ENCODE peak calls at places on chromosomes 13 and 19, in eight cellular contexts. One of them, this sample, is unnamed.

GRCh38 chr13:79508224-79508961 is 27.4 kb downstream of the NDFIP2 start:
- DNase-seq in psoas muscle: no peak
- DNase-seq in CD4-positive, alpha-beta memory T cell: no peak
- DNase-seq in osteoblast: no peak
- DNase-seq in heart left ventricle: no peak
- DNase-seq in CD8-positive, alpha-beta T cell: no peak
- DNase-seq in skeletal muscle cell: no peak
- DNase-seq in IMR-90: no peak
- DNase-seq in this sample: no peak

GRCh38 chr19:46634045-46634655 is 1.9 kb downstream of the GNG8 start:
- DNase-seq in heart left ventricle: peak
- DNase-seq in IMR-90: peak
- DNase-seq in CD8-positive, alpha-beta T cell: peak
- DNase-seq in skeletal muscle cell: peak
- DNase-seq in osteoblast: peak
- DNase-seq in psoas muscle: peak
- DNase-seq in CD4-positive, alpha-beta memory T cell: peak
- DNase-seq in this sample: peak

GRCh38 chr19:5586300-5587070 is 18.7 kb upstream of the TINCR start:
- DNase-seq in CD8-positive, alpha-beta T cell: no peak
- DNase-seq in osteoblast: peak
- DNase-seq in heart left ventricle: no peak
- DNase-seq in psoas muscle: no peak
- DNase-seq in IMR-90: no peak
- DNase-seq in CD4-positive, alpha-beta memory T cell: no peak
- DNase-seq in skeletal muscle cell: no peak
- DNase-seq in this sample: no peak

GRCh38 chr13:42762251-42762650 is 19.1 kb upstream of the FAM216B start:
- DNase-seq in IMR-90: peak
- DNase-seq in CD8-positive, alpha-beta T cell: no peak
- DNase-seq in heart left ventricle: no peak
- DNase-seq in CD4-positive, alpha-beta memory T cell: no peak
- DNase-seq in psoas muscle: no peak
- DNase-seq in skeletal muscle cell: peak
- DNase-seq in osteoblast: no peak
- DNase-seq in this sample: no peak

GRCh38 chr19:18894254-18895037 is 1.5 kb downstream of the CERS1 start:
- DNase-seq in osteoblast: peak
- DNase-seq in CD4-positive, alpha-beta memory T cell: no peak
- DNase-seq in IMR-90: peak
- DNase-seq in psoas muscle: no peak
- DNase-seq in heart left ventricle: no peak
- DNase-seq in CD8-positive, alpha-beta T cell: no peak
- DNase-seq in skeletal muscle cell: peak
- DNase-seq in this sample: no peak

GRCh38 chr13:111281751-111282311 is 38.6 kb upstream of the TEX29 start:
- DNase-seq in skeletal muscle cell: no peak
- DNase-seq in psoas muscle: no peak
- DNase-seq in CD4-positive, alpha-beta memory T cell: no peak
- DNase-seq in osteoblast: peak
- DNase-seq in CD8-positive, alpha-beta T cell: no peak
- DNase-seq in heart left ventricle: no peak
- DNase-seq in IMR-90: peak
- DNase-seq in this sample: no peak

GRCh38 chr13:59519776-59520175 is 644.0 kb downstream of the DIAPH3 start:
- DNase-seq in psoas muscle: no peak
- DNase-seq in skeletal muscle cell: no peak
- DNase-seq in CD8-positive, alpha-beta T cell: no peak
- DNase-seq in heart left ventricle: no peak
- DNase-seq in CD4-positive, alpha-beta memory T cell: no peak
- DNase-seq in IMR-90: no peak
- DNase-seq in osteoblast: no peak
- DNase-seq in this sample: no peak

GRCh38 chr13:112911883-112912282 is 57.1 kb upstream of the MCF2L start:
- DNase-seq in skeletal muscle cell: no peak
- DNase-seq in psoas muscle: no peak
- DNase-seq in IMR-90: no peak
- DNase-seq in osteoblast: peak
- DNase-seq in CD8-positive, alpha-beta T cell: no peak
- DNase-seq in heart left ventricle: no peak
- DNase-seq in CD4-positive, alpha-beta memory T cell: no peak
- DNase-seq in this sample: no peak

GRCh38 chr19:48400018-48400742 is 6.7 kb downstream of the GRIN2D start:
- DNase-seq in osteoblast: peak
- DNase-seq in IMR-90: peak
- DNase-seq in CD8-positive, alpha-beta T cell: peak
- DNase-seq in heart left ventricle: peak
- DNase-seq in CD4-positive, alpha-beta memory T cell: peak
- DNase-seq in psoas muscle: peak
- DNase-seq in skeletal muscle cell: peak
- DNase-seq in this sample: peak

GRCh38 chr19:18768046-18768771 is 22.9 kb downstream of the COMP start:
- DNase-seq in CD8-positive, alpha-beta T cell: no peak
- DNase-seq in CD4-positive, alpha-beta memory T cell: no peak
- DNase-seq in skeletal muscle cell: no peak
- DNase-seq in osteoblast: peak
- DNase-seq in IMR-90: no peak
- DNase-seq in psoas muscle: no peak
- DNase-seq in heart left ventricle: peak
- DNase-seq in this sample: no peak

GRCh38 chr13:26658972-26659371 is 101.5 kb downstream of the WASF3 start:
- DNase-seq in CD4-positive, alpha-beta memory T cell: no peak
- DNase-seq in heart left ventricle: no peak
- DNase-seq in skeletal muscle cell: no peak
- DNase-seq in psoas muscle: no peak
- DNase-seq in osteoblast: peak
- DNase-seq in CD8-positive, alpha-beta T cell: no peak
- DNase-seq in IMR-90: no peak
- DNase-seq in this sample: no peak

GRCh38 chr13:58994778-58995177 is 1169.0 kb downstream of the DIAPH3 start:
- DNase-seq in CD8-positive, alpha-beta T cell: no peak
- DNase-seq in psoas muscle: no peak
- DNase-seq in osteoblast: no peak
- DNase-seq in IMR-90: no peak
- DNase-seq in CD4-positive, alpha-beta memory T cell: no peak
- DNase-seq in skeletal muscle cell: no peak
- DNase-seq in heart left ventricle: no peak
- DNase-seq in this sample: no peak

GRCh38 chr19:1825909-1826556 is 14.0 kb upstream of the ATP8B3 start:
- DNase-seq in skeletal muscle cell: peak
- DNase-seq in heart left ventricle: peak
- DNase-seq in CD8-positive, alpha-beta T cell: peak
- DNase-seq in CD4-positive, alpha-beta memory T cell: peak
- DNase-seq in psoas muscle: peak
- DNase-seq in osteoblast: peak
- DNase-seq in IMR-90: peak
- DNase-seq in this sample: peak

GRCh38 chr19:6806488-6806887 is 34.0 kb downstream of the VAV1 start:
- DNase-seq in heart left ventricle: no peak
- DNase-seq in CD8-positive, alpha-beta T cell: no peak
- DNase-seq in osteoblast: no peak
- DNase-seq in IMR-90: no peak
- DNase-seq in skeletal muscle cell: no peak
- DNase-seq in CD4-positive, alpha-beta memory T cell: no peak
- DNase-seq in psoas muscle: no peak
- DNase-seq in this sample: no peak

GRCh38 chr19:709965-710714 is 1.4 kb downstream of the PALM start:
- DNase-seq in osteoblast: peak
- DNase-seq in psoas muscle: peak
- DNase-seq in CD8-positive, alpha-beta T cell: no peak
- DNase-seq in heart left ventricle: peak
- DNase-seq in IMR-90: no peak
- DNase-seq in CD4-positive, alpha-beta memory T cell: no peak
- DNase-seq in skeletal muscle cell: no peak
- DNase-seq in this sample: no peak

DNA sequence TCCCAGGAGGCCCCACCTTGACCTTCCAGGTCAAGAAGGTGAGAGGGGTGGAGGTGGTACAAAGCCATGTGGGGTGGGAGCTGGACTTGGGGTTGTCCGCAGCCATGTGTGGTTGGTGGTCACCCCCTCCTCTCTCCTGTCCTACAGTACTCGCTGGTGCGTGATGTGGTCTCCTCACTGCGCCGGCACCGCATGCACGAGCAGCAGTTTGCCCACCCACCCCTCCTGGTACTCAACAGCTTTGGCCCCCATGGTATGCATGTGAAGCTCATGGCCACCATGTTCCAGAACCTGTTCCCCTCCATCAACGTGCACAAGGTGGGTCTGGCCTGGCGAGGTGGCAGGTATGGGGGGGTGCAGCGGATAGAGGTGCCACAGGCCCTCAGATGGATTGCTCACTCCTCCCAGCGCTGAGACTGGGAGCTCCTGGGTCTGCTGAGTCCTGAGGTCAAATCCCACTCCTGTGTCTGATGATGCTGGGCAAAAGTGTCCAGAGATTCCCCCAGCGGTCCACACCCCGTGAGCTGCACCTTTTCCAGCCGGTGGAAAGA is 1.7 kb downstream of the PPAN start:
- DNase-seq in CD4-positive, alpha-beta memory T cell: no peak
- DNase-seq in skeletal muscle cell: no peak
- DNase-seq in IMR-90: no peak
- DNase-seq in CD8-positive, alpha-beta T cell: no peak
- DNase-seq in osteoblast: peak
- DNase-seq in psoas muscle: no peak
- DNase-seq in heart left ventricle: no peak
- DNase-seq in this sample: no peak
- H3K4me3 ChIP-seq in CD4-positive, alpha-beta memory T cell: no peak
- H3K4me3 ChIP-seq in skeletal muscle cell: peak
- H3K4me3 ChIP-seq in IMR-90: no peak
- H3K4me3 ChIP-seq in CD8-positive, alpha-beta T cell: no peak
- H3K4me3 ChIP-seq in osteoblast: no peak
- H3K4me3 ChIP-seq in psoas muscle: peak
- H3K4me3 ChIP-seq in heart left ventricle: no peak
- H3K4me3 ChIP-seq in this sample: no peak

GRCh38 chr19:58357798-58358145 is 4.5 kb upstream of the A1BG start:
- DNase-seq in CD4-positive, alpha-beta memory T cell: no peak
- DNase-seq in heart left ventricle: no peak
- DNase-seq in skeletal muscle cell: no peak
- DNase-seq in CD8-positive, alpha-beta T cell: no peak
- DNase-seq in psoas muscle: no peak
- DNase-seq in osteoblast: peak
- DNase-seq in IMR-90: no peak
- DNase-seq in this sample: no peak

GRCh38 chr19:58355215-58355796 is 2.0 kb upstream of the A1BG start:
- DNase-seq in CD4-positive, alpha-beta memory T cell: no peak
- DNase-seq in osteoblast: peak
- DNase-seq in psoas muscle: no peak
- DNase-seq in CD8-positive, alpha-beta T cell: no peak
- DNase-seq in heart left ventricle: no peak
- DNase-seq in IMR-90: no peak
- DNase-seq in skeletal muscle cell: no peak
- DNase-seq in this sample: no peak

GRCh38 chr19:58356236-58356970 is 3.1 kb upstream of the A1BG start:
- DNase-seq in IMR-90: peak
- DNase-seq in heart left ventricle: no peak
- DNase-seq in osteoblast: peak
- DNase-seq in CD4-positive, alpha-beta memory T cell: peak
- DNase-seq in psoas muscle: no peak
- DNase-seq in skeletal muscle cell: no peak
- DNase-seq in CD8-positive, alpha-beta T cell: peak
- DNase-seq in this sample: peak

GRCh38 chr19:58355891-58356235 is 2.6 kb upstream of the A1BG start:
- DNase-seq in heart left ventricle: no peak
- DNase-seq in IMR-90: no peak
- DNase-seq in psoas muscle: no peak
- DNase-seq in CD4-positive, alpha-beta memory T cell: no peak
- DNase-seq in skeletal muscle cell: no peak
- DNase-seq in CD8-positive, alpha-beta T cell: no peak
- DNase-seq in osteoblast: peak
- DNase-seq in this sample: no peak

GRCh38 chr19:58356971-58357797 is 3.9 kb upstream of the A1BG start:
- DNase-seq in osteoblast: peak
- DNase-seq in CD4-positive, alpha-beta memory T cell: no peak
- DNase-seq in psoas muscle: no peak
- DNase-seq in CD8-positive, alpha-beta T cell: no peak
- DNase-seq in heart left ventricle: no peak
- DNase-seq in IMR-90: no peak
- DNase-seq in skeletal muscle cell: no peak
- DNase-seq in this sample: no peak
- H3K4me3 ChIP-seq in osteoblast: no peak
- H3K4me3 ChIP-seq in CD4-positive, alpha-beta memory T cell: no peak
- H3K4me3 ChIP-seq in psoas muscle: peak
- H3K4me3 ChIP-seq in CD8-positive, alpha-beta T cell: peak
- H3K4me3 ChIP-seq in heart left ventricle: peak
- H3K4me3 ChIP-seq in IMR-90: no peak
- H3K4me3 ChIP-seq in skeletal muscle cell: peak
- H3K4me3 ChIP-seq in this sample: peak

GRCh38 chr13:102657630-102658029 is 37.2 kb downstream of the METTL21C start:
- DNase-seq in psoas muscle: no peak
- DNase-seq in heart left ventricle: no peak
- DNase-seq in CD8-positive, alpha-beta T cell: no peak
- DNase-seq in IMR-90: no peak
- DNase-seq in skeletal muscle cell: no peak
- DNase-seq in CD4-positive, alpha-beta memory T cell: peak
- DNase-seq in osteoblast: no peak
- DNase-seq in this sample: no peak
- H3K4me3 ChIP-seq in psoas muscle: no peak
- H3K4me3 ChIP-seq in heart left ventricle: no peak
- H3K4me3 ChIP-seq in CD8-positive, alpha-beta T cell: no peak
- H3K4me3 ChIP-seq in IMR-90: no peak
- H3K4me3 ChIP-seq in skeletal muscle cell: no peak
- H3K4me3 ChIP-seq in CD4-positive, alpha-beta memory T cell: no peak
- H3K4me3 ChIP-seq in osteoblast: no peak
- H3K4me3 ChIP-seq in this sample: no peak

DNA sequence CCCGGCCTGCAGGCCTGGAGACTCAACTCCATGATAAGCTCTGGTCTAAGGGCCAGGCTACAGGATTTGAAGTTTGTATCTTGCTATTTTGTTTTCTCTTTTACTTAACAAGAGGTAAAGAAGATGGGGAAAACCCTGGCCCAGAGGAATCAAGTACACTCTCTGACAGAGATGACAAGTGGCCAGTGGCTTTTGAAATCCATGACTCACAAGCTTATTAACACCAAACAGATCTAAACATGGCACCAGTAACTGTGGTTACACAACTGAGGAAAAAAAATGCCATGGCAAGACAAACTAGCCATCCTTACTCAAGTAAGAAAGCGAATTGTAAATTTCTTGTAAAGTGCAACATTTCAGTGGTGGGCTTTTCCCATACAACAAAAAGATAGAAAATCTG is 72.6 kb upstream of the SERTM1 start:
- DNase-seq in skeletal muscle cell: no peak
- DNase-seq in osteoblast: no peak
- DNase-seq in IMR-90: no peak
- DNase-seq in CD8-positive, alpha-beta T cell: no peak
- DNase-seq in CD4-positive, alpha-beta memory T cell: no peak
- DNase-seq in heart left ventricle: no peak
- DNase-seq in psoas muscle: no peak
- DNase-seq in this sample: no peak
- H3K4me3 ChIP-seq in skeletal muscle cell: no peak
- H3K4me3 ChIP-seq in osteoblast: no peak
- H3K4me3 ChIP-seq in IMR-90: no peak
- H3K4me3 ChIP-seq in CD8-positive, alpha-beta T cell: no peak
- H3K4me3 ChIP-seq in CD4-positive, alpha-beta memory T cell: no peak
- H3K4me3 ChIP-seq in heart left ventricle: no peak
- H3K4me3 ChIP-seq in psoas muscle: no peak
- H3K4me3 ChIP-seq in this sample: no peak

GRCh38 chr19:55149078-55150003 is at the start of gene TNNT1:
- DNase-seq in osteoblast: peak
- DNase-seq in IMR-90: no peak
- DNase-seq in CD8-positive, alpha-beta T cell: no peak
- DNase-seq in heart left ventricle: peak
- DNase-seq in skeletal muscle cell: no peak
- DNase-seq in CD4-positive, alpha-beta memory T cell: no peak
- DNase-seq in psoas muscle: peak
- DNase-seq in this sample: no peak
- H3K4me3 ChIP-seq in osteoblast: no peak
- H3K4me3 ChIP-seq in IMR-90: no peak
- H3K4me3 ChIP-seq in CD8-positive, alpha-beta T cell: no peak
- H3K4me3 ChIP-seq in heart left ventricle: no peak
- H3K4me3 ChIP-seq in skeletal muscle cell: peak
- H3K4me3 ChIP-seq in CD4-positive, alpha-beta memory T cell: no peak
- H3K4me3 ChIP-seq in psoas muscle: peak
- H3K4me3 ChIP-seq in this sample: no peak

GRCh38 chr19:8390617-8390981 is 439 bp downstream of the RAB11B start:
- DNase-seq in heart left ventricle: peak
- DNase-seq in IMR-90: peak
- DNase-seq in psoas muscle: peak
- DNase-seq in CD8-positive, alpha-beta T cell: peak
- DNase-seq in osteoblast: peak
- DNase-seq in skeletal muscle cell: peak
- DNase-seq in CD4-positive, alpha-beta memory T cell: peak
- DNase-seq in this sample: peak
- H3K4me3 ChIP-seq in heart left ventricle: peak
- H3K4me3 ChIP-seq in IMR-90: peak
- H3K4me3 ChIP-seq in psoas muscle: peak
- H3K4me3 ChIP-seq in CD8-positive, alpha-beta T cell: peak
- H3K4me3 ChIP-seq in osteoblast: peak
- H3K4me3 ChIP-seq in skeletal muscle cell: peak
- H3K4me3 ChIP-seq in CD4-positive, alpha-beta memory T cell: no peak
- H3K4me3 ChIP-seq in this sample: peak

This sample was measured in CD8-positive, alpha-beta memory T cell.